ENCODE peak calls at places on chromosomes 5 and 9, in six cellular contexts. F is EL; O is CD4-positive, alpha-beta memory T cell; U is HS-5; D is nephron progenitor cell; H is H54. V is an unnamed sample.

GRCh38 chr9:20087481-20087880 is 298.6 kb upstream of the SLC24A2 start:
- DNase-seq in H (no peak), U (no peak), O (no peak), F (no peak), D (no peak), V (no peak)

GRCh38 chr5:173234129-173234793 is 745 bp downstream of the NKX2-5 start:
- DNase-seq in F (no peak), U (no peak), O (no peak), D (no peak), H (no peak), V (no peak)

GRCh38 chr9:79756414-79756813 is 184.6 kb downstream of the TLE4 start:
- DNase-seq in U (no peak), F (no peak), O (no peak), D (no peak), H (no peak), V (no peak)

GRCh38 chr9:93304574-93305496 is 120.9 kb downstream of the WNK2 start:
- DNase-seq in U (no peak), D (peak; percentile 66), H (peak; percentile 78), F (peak; percentile 46), O (no peak), V (peak; percentile 6)

GRCh38 chr9:126879288-126879687 is 18.8 kb downstream of the ZBTB34 start:
- DNase-seq in H (no peak), F (no peak), U (no peak), D (no peak), O (no peak), V (no peak)

GRCh38 chr5:151174612-151175101 is 17.1 kb upstream of the ANXA6 start:
- DNase-seq in O (no peak), U (no peak), D (no peak), F (no peak), H (no peak), V (no peak)

GRCh38 chr5:166865206-166865605 is 1426.2 kb upstream of the WWC1 start:
- DNase-seq in F (no peak), O (no peak), H (no peak), D (no peak), U (no peak), V (no peak)

GRCh38 chr5:74272019-74272775 is 368.3 kb downstream of the ENC1 start:
- DNase-seq in U (peak; percentile 29), D (no peak), H (no peak), F (peak; percentile 92), O (no peak), V (no peak)

GRCh38 chr9:131693651-131694597 is 46.0 kb downstream of the RAPGEF1 start:
- DNase-seq in H (no peak), O (no peak), U (no peak), F (no peak), D (no peak), V (no peak)

GRCh38 chr9:133701981-133702797 is 36.0 kb downstream of the SARDH start:
- DNase-seq in D (peak; percentile 48), O (peak; percentile 71), F (no peak), U (no peak), H (no peak), V (no peak)

GRCh38 chr9:129839324-129840023 is 4.2 kb downstream of the USP20 start:
- DNase-seq in O (no peak), U (no peak), F (no peak), H (no peak), D (no peak), V (no peak)

V was measured in cerebellar nuclear complex.